ENCODE peak calls at places on chromosomes 13 and 19, in six cellular contexts. B is HFFc6; P is CD4-positive, alpha-beta T cell; I is cardiac fibroblast; H is Panc1; T is colonic mucosa. Z is an unnamed sample.

GRCh38 chr19:7639863-7640348 is 3.0 kb downstream of the STXBP2 start:
- DNase-seq in B (no peak), P (no peak), I (no peak), H (no peak), T (no peak), Z (no peak)

GRCh38 chr19:51691122-51692064 is 1.7 kb upstream of the SPACA6 start:
- DNase-seq in B (peak; percentile 41), P (no peak), I (peak; percentile 69), H (no peak), T (no peak), Z (no peak)

GRCh38 chr19:35596366-35596999 is 10.5 kb downstream of the PMIS2 start:
- DNase-seq in B (peak; percentile 8), P (no peak), I (peak; percentile 33), H (no peak), T (no peak), Z (no peak)

GRCh38 chr13:71775946-71776345 is 91.1 kb downstream of the DACH1 start:
- DNase-seq in B (no peak), P (no peak), I (no peak), H (no peak), T (no peak), Z (no peak)

GRCh38 chr19:1000095-1000494 is at the start of gene GRIN3B:
- DNase-seq in B (peak; percentile 28), P (peak; percentile 52), I (peak; percentile 52), H (no peak), T (peak; percentile 65), Z (no peak)

GRCh38 chr19:51398096-51398704 is 7.8 kb upstream of the C19orf84 start:
- DNase-seq in B (peak; percentile 50), P (no peak), I (peak; percentile 43), H (no peak), T (no peak), Z (no peak)

GRCh38 chr19:58558066-58558622 is at the start of gene UBE2M:
- DNase-seq in B (peak; percentile 38), P (peak; percentile 72), I (peak; percentile 54), H (no peak), T (peak; percentile 59), Z (peak; percentile 68)

GRCh38 chr19:19597809-19598306 is 20.6 kb downstream of the PBX4 start:
- DNase-seq in B (no peak), P (peak; percentile 62), I (peak; percentile 29), H (no peak), T (no peak), Z (no peak)

GRCh38 chr19:46722421-46723022 is 5.6 kb upstream of the PRKD2 start:
- DNase-seq in B (no peak), P (no peak), I (no peak), H (no peak), T (no peak), Z (peak; percentile 45)

GRCh38 chr13:22927008-22927393 is 253.8 kb upstream of the SGCG start:
- DNase-seq in B (no peak), P (no peak), I (no peak), H (no peak), T (no peak), Z (no peak)

GRCh38 chr13:102944821-102945220 is 99.0 kb downstream of the ERCC5 start:
- DNase-seq in B (no peak), P (no peak), I (no peak), H (no peak), T (no peak), Z (no peak)

GRCh38 chr13:103883152-103883551 is 816.9 kb upstream of the SLC10A2 start:
- DNase-seq in B (peak; percentile 49), P (no peak), I (peak; percentile 97), H (peak; percentile 69), T (peak; percentile 33), Z (no peak)

GRCh38 chr13:77502104-77502720 is 33.3 kb upstream of the SCEL start:
- DNase-seq in B (no peak), P (no peak), I (no peak), H (no peak), T (no peak), Z (no peak)

GRCh38 chr13:30051531-30052060 is 201.2 kb upstream of the UBL3 start:
- DNase-seq in B (no peak), P (no peak), I (no peak), H (no peak), T (no peak), Z (no peak)

GRCh38 chr19:2724148-2724557 is 3.0 kb upstream of the DIRAS1 start:
- DNase-seq in B (no peak), P (no peak), I (no peak), H (no peak), T (no peak), Z (no peak)
- TF ChIP-seq CTCF in B (peak; percentile 39), P (no peak), I (no peak), H (no peak), T (no peak), Z (no peak)

GRCh38 chr13:113471844-113472243 is 18.6 kb upstream of the ADPRHL1 start:
- DNase-seq in B (no peak), P (no peak), I (no peak), H (no peak), T (no peak), Z (no peak)

GRCh38 chr13:113472355-113473025 is 18.0 kb downstream of the DCUN1D2 start:
- DNase-seq in B (no peak), P (no peak), I (no peak), H (no peak), T (no peak), Z (no peak)

GRCh38 chr13:113475280-113475679 is 15.2 kb downstream of the DCUN1D2 start:
- DNase-seq in B (no peak), P (no peak), I (no peak), H (no peak), T (no peak), Z (no peak)

GRCh38 chr13:113475911-113476310 is 14.6 kb downstream of the DCUN1D2 start:
- DNase-seq in B (no peak), P (no peak), I (no peak), H (no peak), T (no peak), Z (no peak)

GRCh38 chr13:113474179-113474578 is 16.3 kb downstream of the DCUN1D2 start:
- DNase-seq in B (no peak), P (no peak), I (peak; percentile 92), H (no peak), T (no peak), Z (peak; percentile 66)
- TF ChIP-seq CTCF in B (no peak), P (no peak), I (peak; percentile 4), H (no peak), T (no peak), Z (no peak)

GRCh38 chr19:11887618-11888531 is at the start of gene ZNF69:
- DNase-seq in B (peak; percentile 54), P (peak; percentile 37), I (peak; percentile 56), H (peak; percentile 18), T (peak; percentile 98), Z (peak; percentile 52)
- TF ChIP-seq CTCF in B (peak; percentile 26), P (no peak), I (peak; percentile 16), H (peak; percentile 45), T (peak; percentile 18), Z (no peak)

GRCh38 chr13:111531505-111531904 is 211.1 kb downstream of the TEX29 start:
- DNase-seq in B (peak; percentile 7), P (no peak), I (peak; percentile 8), H (no peak), T (no peak), Z (no peak)
- TF ChIP-seq CTCF in B (no peak), P (no peak), I (no peak), H (peak; percentile 37), T (no peak), Z (no peak)

GRCh38 chr13:27203854-27204253 is 32.2 kb upstream of the USP12 start:
- DNase-seq in B (peak; percentile 16), P (no peak), I (peak; percentile 57), H (no peak), T (no peak), Z (no peak)
- TF ChIP-seq CTCF in B (peak; percentile 66), P (peak; percentile 29), I (peak; percentile 23), H (peak; percentile 47), T (no peak), Z (peak; percentile 30)

GRCh38 chr13:51937320-51938290 is 73.6 kb downstream of the ATP7B start:
- DNase-seq in B (no peak), P (no peak), I (no peak), H (no peak), T (no peak), Z (no peak)

GRCh38 chr13:51933466-51934058 is 71.8 kb downstream of the CCDC70 start:
- DNase-seq in B (no peak), P (no peak), I (no peak), H (no peak), T (no peak), Z (no peak)

GRCh38 chr13:51938454-51938853 is 72.8 kb downstream of the ATP7B start:
- DNase-seq in B (no peak), P (no peak), I (no peak), H (no peak), T (no peak), Z (no peak)

GRCh38 chr13:51934461-51935087 is 72.8 kb downstream of the CCDC70 start:
- DNase-seq in B (no peak), P (no peak), I (no peak), H (no peak), T (no peak), Z (no peak)

GRCh38 chr13:51935326-51936171 is 73.8 kb downstream of the CCDC70 start:
- DNase-seq in B (peak; percentile 3), P (no peak), I (peak; percentile 8), H (no peak), T (peak; percentile 52), Z (no peak)
- TF ChIP-seq CTCF in B (peak; percentile 65), P (no peak), I (peak; percentile 32), H (peak; percentile 53), T (peak; percentile 43), Z (no peak)